ENCODE peak calls at places on chromosome 14, in eight cellular contexts. One of them, this sample, is unnamed.

GRCh38 chr14:101457177-101457935 is 103.9 kb upstream of the DIO3 start:
- DNase-seq in HCT116: no peak
- DNase-seq in Panc1: no peak
- DNase-seq in breast epithelium: no peak
- DNase-seq in transverse colon: no peak
- DNase-seq in stomach: no peak
- DNase-seq in K562: no peak
- DNase-seq in HL-60: no peak
- DNase-seq in this sample: no peak

GRCh38 chr14:26896447-26896846 is 298.6 kb upstream of the NOVA1 start:
- DNase-seq in K562: no peak
- DNase-seq in HL-60: no peak
- DNase-seq in stomach: no peak
- DNase-seq in Panc1: no peak
- DNase-seq in transverse colon: no peak
- DNase-seq in breast epithelium: no peak
- DNase-seq in HCT116: no peak
- DNase-seq in this sample: no peak

GRCh38 chr14:52267501-52268190 is at the start of gene PTGDR:
- DNase-seq in HCT116: no peak
- DNase-seq in HL-60: no peak
- DNase-seq in stomach: peak; percentile 30
- DNase-seq in transverse colon: peak; percentile 82
- DNase-seq in breast epithelium: no peak
- DNase-seq in Panc1: no peak
- DNase-seq in K562: no peak
- DNase-seq in this sample: no peak

GRCh38 chr14:77076118-77076631 is 21.9 kb upstream of the CIPC start:
- DNase-seq in transverse colon: peak; percentile 65
- DNase-seq in HL-60: no peak
- DNase-seq in HCT116: no peak
- DNase-seq in stomach: peak; percentile 58
- DNase-seq in Panc1: no peak
- DNase-seq in breast epithelium: no peak
- DNase-seq in K562: no peak
- DNase-seq in this sample: no peak

GRCh38 chr14:43184540-43184939 is 1322.5 kb downstream of the FSCB start:
- DNase-seq in stomach: no peak
- DNase-seq in HCT116: no peak
- DNase-seq in K562: no peak
- DNase-seq in HL-60: no peak
- DNase-seq in breast epithelium: no peak
- DNase-seq in Panc1: no peak
- DNase-seq in transverse colon: no peak
- DNase-seq in this sample: no peak

GRCh38 chr14:90629471-90629870 is 186.8 kb downstream of the TTC7B start:
- DNase-seq in Panc1: no peak
- DNase-seq in HL-60: no peak
- DNase-seq in breast epithelium: no peak
- DNase-seq in K562: no peak
- DNase-seq in HCT116: no peak
- DNase-seq in stomach: peak; percentile 34
- DNase-seq in transverse colon: no peak
- DNase-seq in this sample: no peak

GRCh38 chr14:66009104-66009503 is 477.1 kb upstream of the CCDC196 start:
- DNase-seq in transverse colon: no peak
- DNase-seq in HL-60: no peak
- DNase-seq in HCT116: peak; percentile 13
- DNase-seq in Panc1: no peak
- DNase-seq in K562: no peak
- DNase-seq in breast epithelium: no peak
- DNase-seq in stomach: no peak
- DNase-seq in this sample: peak; percentile 94

GRCh38 chr14:97687944-97688625 is 890.9 kb downstream of the VRK1 start:
- DNase-seq in stomach: no peak
- DNase-seq in Panc1: no peak
- DNase-seq in HCT116: no peak
- DNase-seq in K562: no peak
- DNase-seq in transverse colon: no peak
- DNase-seq in HL-60: no peak
- DNase-seq in breast epithelium: no peak
- DNase-seq in this sample: no peak

GRCh38 chr14:54854181-54854580 is 48.4 kb downstream of the GCH1 start:
- DNase-seq in Panc1: no peak
- DNase-seq in HL-60: no peak
- DNase-seq in breast epithelium: no peak
- DNase-seq in stomach: no peak
- DNase-seq in K562: no peak
- DNase-seq in HCT116: no peak
- DNase-seq in transverse colon: no peak
- DNase-seq in this sample: no peak

GRCh38 chr14:73833530-73834257 is 17.9 kb upstream of the PTGR2 start:
- DNase-seq in stomach: no peak
- DNase-seq in Panc1: no peak
- DNase-seq in breast epithelium: no peak
- DNase-seq in K562: no peak
- DNase-seq in HL-60: no peak
- DNase-seq in transverse colon: no peak
- DNase-seq in HCT116: no peak
- DNase-seq in this sample: no peak

GRCh38 chr14:72611506-72611905 is 282.4 kb downstream of the DPF3 start:
- DNase-seq in K562: no peak
- DNase-seq in HL-60: no peak
- DNase-seq in stomach: no peak
- DNase-seq in breast epithelium: no peak
- DNase-seq in HCT116: no peak
- DNase-seq in Panc1: no peak
- DNase-seq in transverse colon: no peak
- DNase-seq in this sample: no peak

GRCh38 chr14:99995700-99996356 is 69.4 kb upstream of the EVL start:
- DNase-seq in stomach: peak; percentile 77
- DNase-seq in Panc1: peak; percentile 36
- DNase-seq in K562: peak; percentile 65
- DNase-seq in transverse colon: peak; percentile 79
- DNase-seq in breast epithelium: peak; percentile 58
- DNase-seq in HL-60: no peak
- DNase-seq in HCT116: peak; percentile 54
- DNase-seq in this sample: no peak

GRCh38 chr14:53528114-53528513 is 375.0 kb upstream of the DDHD1 start:
- DNase-seq in K562: no peak
- DNase-seq in breast epithelium: no peak
- DNase-seq in stomach: no peak
- DNase-seq in HCT116: no peak
- DNase-seq in HL-60: no peak
- DNase-seq in Panc1: no peak
- DNase-seq in transverse colon: no peak
- DNase-seq in this sample: no peak

GRCh38 chr14:38137005-38137404 is 70.7 kb upstream of the SSTR1 start:
- DNase-seq in stomach: no peak
- DNase-seq in breast epithelium: no peak
- DNase-seq in HCT116: no peak
- DNase-seq in transverse colon: no peak
- DNase-seq in HL-60: no peak
- DNase-seq in K562: no peak
- DNase-seq in Panc1: no peak
- DNase-seq in this sample: no peak

GRCh38 chr14:20469890-20470858 is 968 bp downstream of the PNP start:
- DNase-seq in breast epithelium: no peak
- DNase-seq in HL-60: peak; percentile 73
- DNase-seq in HCT116: peak; percentile 45
- DNase-seq in Panc1: peak; percentile 63
- DNase-seq in K562: peak; percentile 48
- DNase-seq in transverse colon: peak; percentile 49
- DNase-seq in stomach: peak; percentile 40
- DNase-seq in this sample: no peak
- TF ChIP-seq POLR2AphosphoS5 in breast epithelium: no peak
- TF ChIP-seq POLR2AphosphoS5 in HL-60: peak; percentile 74
- TF ChIP-seq POLR2AphosphoS5 in HCT116: peak; percentile 27
- TF ChIP-seq POLR2AphosphoS5 in Panc1: no peak
- TF ChIP-seq POLR2AphosphoS5 in K562: no peak
- TF ChIP-seq POLR2AphosphoS5 in transverse colon: peak; percentile 3
- TF ChIP-seq POLR2AphosphoS5 in stomach: peak; percentile 64
- TF ChIP-seq POLR2AphosphoS5 in this sample: no peak

GRCh38 chr14:24177041-24177825 is 5.4 kb downstream of the REC8 start:
- DNase-seq in K562: no peak
- DNase-seq in stomach: no peak
- DNase-seq in breast epithelium: no peak
- DNase-seq in transverse colon: no peak
- DNase-seq in HL-60: no peak
- DNase-seq in Panc1: no peak
- DNase-seq in HCT116: no peak
- DNase-seq in this sample: no peak
- TF ChIP-seq POLR2AphosphoS5 in K562: no peak
- TF ChIP-seq POLR2AphosphoS5 in stomach: no peak
- TF ChIP-seq POLR2AphosphoS5 in breast epithelium: no peak
- TF ChIP-seq POLR2AphosphoS5 in transverse colon: no peak
- TF ChIP-seq POLR2AphosphoS5 in HL-60: no peak
- TF ChIP-seq POLR2AphosphoS5 in Panc1: no peak
- TF ChIP-seq POLR2AphosphoS5 in HCT116: no peak
- TF ChIP-seq POLR2AphosphoS5 in this sample: no peak

GRCh38 chr14:67853748-67854147 is 34.2 kb downstream of the RAD51B start:
- DNase-seq in stomach: no peak
- DNase-seq in K562: no peak
- DNase-seq in Panc1: no peak
- DNase-seq in HCT116: no peak
- DNase-seq in breast epithelium: no peak
- DNase-seq in HL-60: peak; percentile 1
- DNase-seq in transverse colon: no peak
- DNase-seq in this sample: no peak

GRCh38 chr14:67857778-67858350 is 38.3 kb downstream of the RAD51B start:
- DNase-seq in K562: no peak
- DNase-seq in stomach: no peak
- DNase-seq in breast epithelium: no peak
- DNase-seq in HCT116: no peak
- DNase-seq in transverse colon: no peak
- DNase-seq in Panc1: no peak
- DNase-seq in HL-60: no peak
- DNase-seq in this sample: no peak

GRCh38 chr14:67859169-67859749 is 39.7 kb downstream of the RAD51B start:
- DNase-seq in breast epithelium: no peak
- DNase-seq in Panc1: no peak
- DNase-seq in HCT116: no peak
- DNase-seq in stomach: no peak
- DNase-seq in transverse colon: no peak
- DNase-seq in K562: no peak
- DNase-seq in HL-60: no peak
- DNase-seq in this sample: no peak

GRCh38 chr14:67853207-67853606 is 33.6 kb downstream of the RAD51B start:
- DNase-seq in breast epithelium: no peak
- DNase-seq in K562: no peak
- DNase-seq in Panc1: no peak
- DNase-seq in transverse colon: no peak
- DNase-seq in HCT116: no peak
- DNase-seq in HL-60: no peak
- DNase-seq in stomach: no peak
- DNase-seq in this sample: no peak

DNA sequence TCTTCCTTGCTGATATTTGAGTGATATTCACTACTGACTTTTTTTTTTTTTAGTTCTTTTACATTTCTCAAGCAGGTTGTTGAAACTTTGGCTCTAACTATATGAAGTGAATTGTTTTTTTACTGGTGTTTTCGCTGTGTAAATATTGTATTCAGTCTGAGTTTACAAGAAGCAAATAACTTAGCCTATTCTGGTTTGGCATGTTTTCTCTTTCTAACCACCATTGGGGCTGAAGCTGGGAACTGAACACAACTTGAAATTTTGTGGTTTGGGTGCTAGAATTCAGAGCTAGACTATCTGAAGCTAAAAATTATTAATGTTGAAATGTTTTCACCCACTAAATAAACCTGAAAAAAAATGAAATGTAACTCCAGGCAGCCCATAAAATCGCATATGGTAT is 37.2 kb downstream of the RAD51B start:
- DNase-seq in Panc1: no peak
- DNase-seq in K562: no peak
- DNase-seq in HCT116: no peak
- DNase-seq in transverse colon: no peak
- DNase-seq in breast epithelium: no peak
- DNase-seq in stomach: no peak
- DNase-seq in HL-60: no peak
- DNase-seq in this sample: no peak
- TF ChIP-seq POLR2AphosphoS5 in Panc1: no peak
- TF ChIP-seq POLR2AphosphoS5 in K562: no peak
- TF ChIP-seq POLR2AphosphoS5 in HCT116: no peak
- TF ChIP-seq POLR2AphosphoS5 in transverse colon: no peak
- TF ChIP-seq POLR2AphosphoS5 in breast epithelium: no peak
- TF ChIP-seq POLR2AphosphoS5 in stomach: no peak
- TF ChIP-seq POLR2AphosphoS5 in HL-60: no peak
- TF ChIP-seq POLR2AphosphoS5 in this sample: no peak

DNA sequence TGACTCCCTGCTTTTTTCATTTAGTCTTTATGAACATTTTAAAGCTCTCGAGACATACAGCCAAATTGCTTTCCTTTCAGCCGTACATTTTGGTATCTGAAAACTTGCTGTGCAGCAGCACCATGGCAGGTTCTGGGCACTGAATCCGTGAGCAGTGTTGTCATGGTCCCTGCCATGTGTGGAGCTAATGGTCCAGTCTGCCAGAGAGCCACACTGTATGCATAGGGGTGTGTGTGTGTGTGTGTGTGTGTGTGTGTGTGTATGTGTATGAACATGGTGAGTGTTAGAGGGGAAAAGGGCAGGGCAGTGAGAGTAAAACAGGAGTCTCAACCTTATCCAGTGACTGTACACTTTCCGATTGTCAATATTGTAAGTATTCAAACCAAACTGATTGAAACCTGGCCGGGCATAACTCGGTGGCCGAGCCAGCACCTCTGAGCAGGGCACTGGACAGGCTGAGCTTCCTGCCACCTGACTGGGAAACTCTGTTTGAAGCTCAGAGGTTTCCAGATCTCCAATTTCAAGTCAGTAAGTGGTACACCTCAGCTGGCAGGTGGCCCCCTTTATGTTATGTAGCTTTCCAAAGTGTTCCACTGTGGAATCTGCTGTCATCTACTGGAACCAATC is 110.0 kb downstream of the ESR2 start:
- DNase-seq in stomach: peak; percentile 57
- DNase-seq in Panc1: no peak
- DNase-seq in transverse colon: no peak
- DNase-seq in HL-60: no peak
- DNase-seq in K562: no peak
- DNase-seq in HCT116: no peak
- DNase-seq in breast epithelium: no peak
- DNase-seq in this sample: no peak
- TF ChIP-seq POLR2AphosphoS5 in stomach: no peak
- TF ChIP-seq POLR2AphosphoS5 in Panc1: no peak
- TF ChIP-seq POLR2AphosphoS5 in transverse colon: no peak
- TF ChIP-seq POLR2AphosphoS5 in HL-60: no peak
- TF ChIP-seq POLR2AphosphoS5 in K562: no peak
- TF ChIP-seq POLR2AphosphoS5 in HCT116: no peak
- TF ChIP-seq POLR2AphosphoS5 in breast epithelium: no peak
- TF ChIP-seq POLR2AphosphoS5 in this sample: no peak

This sample was measured in SK-N-MC.